ENCODE peak calls at places on chromosomes 2 and 18, in ten cellular contexts. One of them, this sample, is unnamed.
A peak's percentile ranks its signal among the peaks of the same experiment; 100 is the strongest.

GRCh38 chr2:37523861-37524362 is 147.5 kb downstream of the CDC42EP3 start:
- DNase-seq in A549: no peak
- DNase-seq in spleen: no peak
- DNase-seq in heart left ventricle: peak; percentile 56
- DNase-seq in body of pancreas: peak; percentile 17
- DNase-seq in stomach: no peak
- DNase-seq in K562: no peak
- DNase-seq in IMR-90: peak; percentile 82
- DNase-seq in breast epithelium: peak; percentile 72
- DNase-seq in heart right ventricle: peak; percentile 72
- DNase-seq in this sample: peak; percentile 12

GRCh38 chr2:14535156-14535555 is 97.4 kb upstream of the LRATD1 start:
- DNase-seq in A549: no peak
- DNase-seq in spleen: no peak
- DNase-seq in heart left ventricle: no peak
- DNase-seq in body of pancreas: no peak
- DNase-seq in stomach: no peak
- DNase-seq in K562: no peak
- DNase-seq in IMR-90: no peak
- DNase-seq in breast epithelium: peak; percentile 32
- DNase-seq in heart right ventricle: no peak
- DNase-seq in this sample: no peak

GRCh38 chr2:189854152-189854551 is 69.9 kb downstream of the PMS1 start:
- DNase-seq in A549: no peak
- DNase-seq in spleen: no peak
- DNase-seq in heart left ventricle: no peak
- DNase-seq in body of pancreas: no peak
- DNase-seq in stomach: no peak
- DNase-seq in K562: no peak
- DNase-seq in IMR-90: peak; percentile 45
- DNase-seq in breast epithelium: no peak
- DNase-seq in heart right ventricle: no peak
- DNase-seq in this sample: no peak

GRCh38 chr2:189076572-189076971 is 102.4 kb downstream of the COL3A1 start:
- DNase-seq in A549: no peak
- DNase-seq in spleen: no peak
- DNase-seq in heart left ventricle: no peak
- DNase-seq in body of pancreas: peak; percentile 10
- DNase-seq in stomach: no peak
- DNase-seq in K562: no peak
- DNase-seq in IMR-90: peak; percentile 49
- DNase-seq in breast epithelium: no peak
- DNase-seq in heart right ventricle: no peak
- DNase-seq in this sample: no peak

GRCh38 chr18:10164241-10165160 is 250.7 kb downstream of the VAPA start:
- DNase-seq in A549: no peak
- DNase-seq in spleen: no peak
- DNase-seq in heart left ventricle: peak; percentile 52
- DNase-seq in body of pancreas: peak; percentile 77
- DNase-seq in stomach: no peak
- DNase-seq in K562: no peak
- DNase-seq in IMR-90: no peak
- DNase-seq in breast epithelium: no peak
- DNase-seq in heart right ventricle: peak; percentile 53
- DNase-seq in this sample: no peak

GRCh38 chr2:120856421-120856862 is 120.8 kb downstream of the GLI2 start:
- DNase-seq in A549: peak; percentile 31
- DNase-seq in spleen: peak; percentile 54
- DNase-seq in heart left ventricle: no peak
- DNase-seq in body of pancreas: no peak
- DNase-seq in stomach: no peak
- DNase-seq in K562: no peak
- DNase-seq in IMR-90: peak; percentile 63
- DNase-seq in breast epithelium: no peak
- DNase-seq in heart right ventricle: no peak
- DNase-seq in this sample: no peak

GRCh38 chr2:69830045-69830905 is 815 bp downstream of the GMCL1 start:
- DNase-seq in A549: peak; percentile 43
- DNase-seq in spleen: no peak
- DNase-seq in heart left ventricle: no peak
- DNase-seq in body of pancreas: peak; percentile 40
- DNase-seq in stomach: peak; percentile 48
- DNase-seq in K562: peak; percentile 59
- DNase-seq in IMR-90: no peak
- DNase-seq in breast epithelium: peak; percentile 24
- DNase-seq in heart right ventricle: peak; percentile 8
- DNase-seq in this sample: no peak

GRCh38 chr2:10067881-10068280 is 12.3 kb downstream of the CYS1 start:
- DNase-seq in A549: no peak
- DNase-seq in spleen: no peak
- DNase-seq in heart left ventricle: no peak
- DNase-seq in body of pancreas: no peak
- DNase-seq in stomach: no peak
- DNase-seq in K562: no peak
- DNase-seq in IMR-90: no peak
- DNase-seq in breast epithelium: no peak
- DNase-seq in heart right ventricle: no peak
- DNase-seq in this sample: no peak

GRCh38 chr2:39435974-39436591 is 1.0 kb downstream of the MAP4K3 start:
- DNase-seq in A549: no peak
- DNase-seq in spleen: no peak
- DNase-seq in heart left ventricle: peak; percentile 47
- DNase-seq in body of pancreas: peak; percentile 23
- DNase-seq in stomach: no peak
- DNase-seq in K562: no peak
- DNase-seq in IMR-90: peak; percentile 58
- DNase-seq in breast epithelium: peak; percentile 23
- DNase-seq in heart right ventricle: peak; percentile 54
- DNase-seq in this sample: no peak

GRCh38 chr2:127674241-127675209 is 805 bp downstream of the LIMS2 start:
- DNase-seq in A549: no peak
- DNase-seq in spleen: peak; percentile 80
- DNase-seq in heart left ventricle: peak; percentile 70
- DNase-seq in body of pancreas: no peak
- DNase-seq in stomach: peak; percentile 25
- DNase-seq in K562: no peak
- DNase-seq in IMR-90: no peak
- DNase-seq in breast epithelium: no peak
- DNase-seq in heart right ventricle: no peak
- DNase-seq in this sample: no peak

GRCh38 chr2:6960659-6961058 is 43.4 kb downstream of the RNF144A start:
- DNase-seq in A549: no peak
- DNase-seq in spleen: no peak
- DNase-seq in heart left ventricle: no peak
- DNase-seq in body of pancreas: peak; percentile 77
- DNase-seq in stomach: peak; percentile 31
- DNase-seq in K562: no peak
- DNase-seq in IMR-90: peak; percentile 0
- DNase-seq in breast epithelium: peak; percentile 60
- DNase-seq in heart right ventricle: no peak
- DNase-seq in this sample: no peak

GRCh38 chr18:63348508-63349136 is 18.4 kb downstream of the KDSR start:
- DNase-seq in A549: no peak
- DNase-seq in spleen: no peak
- DNase-seq in heart left ventricle: no peak
- DNase-seq in body of pancreas: no peak
- DNase-seq in stomach: no peak
- DNase-seq in K562: no peak
- DNase-seq in IMR-90: no peak
- DNase-seq in breast epithelium: no peak
- DNase-seq in heart right ventricle: no peak
- DNase-seq in this sample: no peak
- H3K27ac ChIP-seq in A549: no peak overlapping the region
- H3K27ac ChIP-seq in spleen: no peak overlapping the region
- H3K27ac ChIP-seq in heart left ventricle: no peak overlapping the region
- H3K27ac ChIP-seq in body of pancreas: no peak overlapping the region
- H3K27ac ChIP-seq in stomach: no peak overlapping the region
- H3K27ac ChIP-seq in K562: no peak overlapping the region
- H3K27ac ChIP-seq in IMR-90: no peak overlapping the region
- H3K27ac ChIP-seq in breast epithelium: peak overlapping the region; percentile 7
- H3K27ac ChIP-seq in heart right ventricle: no peak overlapping the region
- H3K27ac ChIP-seq in this sample: no peak overlapping the region

GRCh38 chr2:241218131-241219029 is 29.9 kb downstream of the ANO7 start:
- DNase-seq in A549: peak; percentile 57
- DNase-seq in spleen: peak; percentile 92
- DNase-seq in heart left ventricle: peak; percentile 70
- DNase-seq in body of pancreas: peak; percentile 64
- DNase-seq in stomach: peak; percentile 55
- DNase-seq in K562: peak; percentile 71
- DNase-seq in IMR-90: peak; percentile 31
- DNase-seq in breast epithelium: peak; percentile 33
- DNase-seq in heart right ventricle: peak; percentile 55
- DNase-seq in this sample: no peak
- TF ChIP-seq CTCF in A549: peak; percentile 56
- TF ChIP-seq CTCF in spleen: no peak
- TF ChIP-seq CTCF in heart left ventricle: no peak
- TF ChIP-seq CTCF in body of pancreas: no peak
- TF ChIP-seq CTCF in stomach: no peak
- TF ChIP-seq CTCF in K562: peak; percentile 30
- TF ChIP-seq CTCF in IMR-90: peak; percentile 21
- TF ChIP-seq CTCF in breast epithelium: no peak
- TF ChIP-seq CTCF in heart right ventricle: no peak
- TF ChIP-seq CTCF in this sample: peak; percentile 10

GRCh38 chr2:237431372-237431771 is 17.4 kb upstream of the COL6A3 start:
- DNase-seq in A549: no peak
- DNase-seq in spleen: no peak
- DNase-seq in heart left ventricle: no peak
- DNase-seq in body of pancreas: no peak
- DNase-seq in stomach: no peak
- DNase-seq in K562: no peak
- DNase-seq in IMR-90: peak; percentile 93
- DNase-seq in breast epithelium: no peak
- DNase-seq in heart right ventricle: no peak
- DNase-seq in this sample: no peak
- H3K4me1 ChIP-seq in A549: peaks cover 39% of the 10 kb centered on the region
- H3K4me1 ChIP-seq in spleen: peaks cover 5% of the 10 kb centered on the region
- H3K4me1 ChIP-seq in heart left ventricle: peaks cover 47% of the 10 kb centered on the region
- H3K4me1 ChIP-seq in body of pancreas: peaks cover 7% of the 10 kb centered on the region
- H3K4me1 ChIP-seq in stomach: no peaks in the 10 kb centered on the region
- H3K4me1 ChIP-seq in K562: peaks cover 3% of the 10 kb centered on the region
- H3K4me1 ChIP-seq in IMR-90: peaks cover 32% of the 10 kb centered on the region
- H3K4me1 ChIP-seq in breast epithelium: peaks cover 4% of the 10 kb centered on the region
- H3K4me1 ChIP-seq in heart right ventricle: peaks cover 4% of the 10 kb centered on the region
- H3K4me1 ChIP-seq in this sample: peaks cover 13% of the 10 kb centered on the region

GRCh38 chr2:172451923-172452322 is 24.5 kb downstream of the ITGA6 start:
- DNase-seq in A549: no peak
- DNase-seq in spleen: no peak
- DNase-seq in heart left ventricle: no peak
- DNase-seq in body of pancreas: no peak
- DNase-seq in stomach: no peak
- DNase-seq in K562: no peak
- DNase-seq in IMR-90: no peak
- DNase-seq in breast epithelium: no peak
- DNase-seq in heart right ventricle: no peak
- DNase-seq in this sample: no peak

GRCh38 chr2:172447811-172448493 is 20.6 kb downstream of the ITGA6 start:
- DNase-seq in A549: no peak
- DNase-seq in spleen: no peak
- DNase-seq in heart left ventricle: no peak
- DNase-seq in body of pancreas: no peak
- DNase-seq in stomach: no peak
- DNase-seq in K562: no peak
- DNase-seq in IMR-90: no peak
- DNase-seq in breast epithelium: no peak
- DNase-seq in heart right ventricle: no peak
- DNase-seq in this sample: no peak

GRCh38 chr2:172448544-172449267 is 21.3 kb downstream of the ITGA6 start:
- DNase-seq in A549: no peak
- DNase-seq in spleen: no peak
- DNase-seq in heart left ventricle: no peak
- DNase-seq in body of pancreas: no peak
- DNase-seq in stomach: no peak
- DNase-seq in K562: no peak
- DNase-seq in IMR-90: no peak
- DNase-seq in breast epithelium: no peak
- DNase-seq in heart right ventricle: no peak
- DNase-seq in this sample: no peak

GRCh38 chr2:172452845-172453244 is 25.5 kb downstream of the ITGA6 start:
- DNase-seq in A549: no peak
- DNase-seq in spleen: no peak
- DNase-seq in heart left ventricle: no peak
- DNase-seq in body of pancreas: no peak
- DNase-seq in stomach: no peak
- DNase-seq in K562: no peak
- DNase-seq in IMR-90: no peak
- DNase-seq in breast epithelium: no peak
- DNase-seq in heart right ventricle: no peak
- DNase-seq in this sample: no peak

DNA sequence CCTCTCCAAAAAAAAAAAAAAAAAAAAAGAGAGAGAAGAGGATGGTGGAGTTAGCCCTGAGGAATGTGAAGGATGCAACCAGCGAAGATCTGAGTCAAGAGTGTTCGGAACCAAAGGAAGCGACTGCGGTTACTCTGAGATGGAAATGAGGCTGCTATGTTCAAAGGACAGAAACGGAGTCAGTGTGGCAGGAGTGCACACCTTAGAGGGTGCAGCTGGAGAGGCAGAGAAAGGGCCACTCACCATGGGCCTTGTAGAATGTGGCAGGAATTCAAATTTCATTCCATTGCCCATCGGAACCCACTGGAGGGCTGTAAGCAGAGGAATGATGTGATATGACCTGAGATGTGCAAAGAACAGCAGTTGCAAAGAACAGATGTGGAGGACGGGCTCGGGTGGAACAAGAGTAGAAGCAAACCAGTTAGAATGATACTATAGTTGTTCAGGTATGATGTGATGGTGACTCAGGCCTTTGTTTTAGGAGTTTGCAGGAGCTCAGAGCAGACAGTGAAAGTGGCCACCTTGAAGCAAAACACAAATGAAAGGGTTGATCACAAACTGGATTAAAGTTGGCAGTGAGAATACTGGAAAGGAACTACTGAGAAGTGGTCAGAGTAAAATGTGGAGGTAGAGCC is 22.6 kb downstream of the ITGA6 start:
- DNase-seq in A549: no peak
- DNase-seq in spleen: no peak
- DNase-seq in heart left ventricle: no peak
- DNase-seq in body of pancreas: no peak
- DNase-seq in stomach: no peak
- DNase-seq in K562: no peak
- DNase-seq in IMR-90: peak; percentile 61
- DNase-seq in breast epithelium: no peak
- DNase-seq in heart right ventricle: no peak
- DNase-seq in this sample: no peak
- H3K27ac ChIP-seq in A549: no peak overlapping the region
- H3K27ac ChIP-seq in spleen: no peak overlapping the region
- H3K27ac ChIP-seq in heart left ventricle: no peak overlapping the region
- H3K27ac ChIP-seq in body of pancreas: no peak overlapping the region
- H3K27ac ChIP-seq in stomach: no peak overlapping the region
- H3K27ac ChIP-seq in K562: no peak overlapping the region
- H3K27ac ChIP-seq in IMR-90: no peak overlapping the region
- H3K27ac ChIP-seq in breast epithelium: no peak overlapping the region
- H3K27ac ChIP-seq in heart right ventricle: no peak overlapping the region
- H3K27ac ChIP-seq in this sample: no peak overlapping the region

This sample was measured in thoracic aorta.